ENCODE peak calls at places on chromosomes 13 and 19, in four cellular contexts. T, W, C and R are unnamed samples.
A peak's percentile ranks its signal among the peaks of the same experiment; 100 is the strongest.

GRCh38 chr13:111907341-111907880 is 159.5 kb upstream of the SOX1 start:
- DNase-seq in W (no peak), T (no peak), C (no peak), R (no peak)

GRCh38 chr13:51229141-51229540 is 6.9 kb downstream of the FAM124A start:
- DNase-seq in W (no peak), T (no peak), C (no peak), R (no peak)

GRCh38 chr13:59111711-59112110 is 1052.0 kb downstream of the DIAPH3 start:
- DNase-seq in C (no peak), T (peak; percentile 74), W (no peak), R (peak; percentile 82)

GRCh38 chr19:10230155-10230903 is 802 bp downstream of the S1PR2 start:
- DNase-seq in T (peak; percentile 64), C (no peak), W (no peak), R (peak; percentile 61)

GRCh38 chr13:103625194-103625593 is 559.0 kb upstream of the SLC10A2 start:
- DNase-seq in W (no peak), T (no peak), C (no peak), R (no peak)

GRCh38 chr13:99542788-99543406 is 41.6 kb downstream of the TM9SF2 start:
- DNase-seq in W (no peak), C (no peak), T (no peak), R (no peak)

GRCh38 chr13:113431171-113431570 is 22.1 kb downstream of the ADPRHL1 start:
- DNase-seq in T (no peak), C (no peak), W (no peak), R (no peak)

GRCh38 chr13:35690546-35690945 is 214.1 kb upstream of the MAB21L1 start:
- DNase-seq in T (peak; percentile 43), C (no peak), W (peak; percentile 78), R (peak; percentile 26)

GRCh38 chr13:26202365-26202972 is 19.6 kb downstream of the RNF6 start:
- DNase-seq in W (no peak), C (no peak), T (peak; percentile 71), R (peak; percentile 41)

GRCh38 chr19:15304140-15304705 is 28.1 kb downstream of the BRD4 start:
- DNase-seq in C (no peak), W (peak; percentile 48), T (peak; percentile 74), R (no peak)

GRCh38 chr13:100210966-100211710 is 122.2 kb downstream of the PCCA start:
- DNase-seq in T (peak; percentile 45), W (no peak), C (no peak), R (no peak)

GRCh38 chr19:11612816-11613511 is 15.7 kb downstream of the ZNF627 start:
- DNase-seq in W (no peak), T (no peak), C (no peak), R (no peak)

GRCh38 chr19:46409146-46409545 is 4.2 kb downstream of the CCDC8 start:
- DNase-seq in C (no peak), W (no peak), T (no peak), R (no peak)

GRCh38 chr19:2768365-2769132 is 14.5 kb downstream of the SGTA start:
- DNase-seq in T (no peak), W (peak; percentile 34), C (no peak), R (no peak)

GRCh38 chr13:20901668-20902437 is 693 bp downstream of the XPO4 start:
- DNase-seq in T (peak; percentile 7), C (no peak), W (peak; percentile 50), R (peak; percentile 26)

GRCh38 chr19:4521170-4521887 is 3.0 kb upstream of the PLIN4 start:
- DNase-seq in W (no peak), C (no peak), T (peak; percentile 22), R (no peak)

GRCh38 chr19:45079911-45080469 is 930 bp downstream of the GEMIN7 start:
- DNase-seq in C (no peak), W (no peak), T (no peak), R (no peak)

GRCh38 chr19:38538386-38538785 is 79.4 kb downstream of the MAP4K1 start:
- DNase-seq in T (peak; percentile 36), W (no peak), C (no peak), R (no peak)

GRCh38 chr13:18943273-18943672 is 238.4 kb downstream of the TUBA3C start:
- DNase-seq in W (no peak), T (no peak), C (no peak), R (no peak)

GRCh38 chr19:6739390-6739883 is at the start of gene TRIP10:
- DNase-seq in W (peak; percentile 78), T (peak; percentile 78), C (peak; percentile 50), R (peak; percentile 83)

DNA sequence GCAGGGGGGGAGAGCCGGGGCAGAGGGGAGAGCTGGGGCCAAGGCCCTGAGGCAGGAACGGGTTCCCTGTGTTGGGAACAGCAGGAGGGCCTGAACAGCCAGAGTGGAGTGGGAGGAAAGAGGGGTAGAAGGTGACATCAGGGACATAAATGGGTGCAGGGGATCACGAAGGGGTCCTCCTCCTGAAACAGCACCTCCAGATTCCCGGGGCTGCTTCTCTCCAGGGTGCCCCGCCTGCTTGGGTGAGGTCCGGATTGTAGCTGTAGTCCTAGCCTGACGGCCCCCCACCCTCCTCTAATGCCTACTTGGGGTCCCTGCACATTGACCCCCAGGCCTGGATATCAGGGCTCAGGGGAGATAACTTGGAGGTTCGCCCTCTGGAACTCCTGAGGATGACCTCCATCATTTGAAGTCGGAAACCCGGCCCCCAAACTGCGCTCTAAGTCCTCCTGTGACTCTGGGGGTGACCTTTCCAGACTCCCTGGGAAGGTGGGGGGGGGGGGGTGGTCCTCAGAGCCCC is 473 bp upstream of the SCN1B start:
- DNase-seq in T (no peak), W (no peak), C (no peak), R (no peak)
- H3K4me3 ChIP-seq in T (peak overlapping the region; percentile 48), W (no peak overlapping the region), C (peak overlapping the region; percentile 82), R (peak overlapping the region; percentile 43)

GRCh38 chr19:42942187-42942789 is 5.3 kb upstream of the PSG7 start:
- DNase-seq in T (peak; percentile 52), W (peak; percentile 48), C (no peak), R (peak; percentile 25)
- TF ChIP-seq CTCF in T (peak; percentile 73), W (peak; percentile 66), C (no peak), R (peak; percentile 63)

GRCh38 chr13:49532593-49532992 is 36.8 kb downstream of the PHF11 start:
- DNase-seq in W (no peak), T (no peak), C (no peak), R (no peak)
- H3K4me3 ChIP-seq in W (no peak overlapping the region), T (no peak overlapping the region), C (no peak overlapping the region), R (no peak overlapping the region)

DNA sequence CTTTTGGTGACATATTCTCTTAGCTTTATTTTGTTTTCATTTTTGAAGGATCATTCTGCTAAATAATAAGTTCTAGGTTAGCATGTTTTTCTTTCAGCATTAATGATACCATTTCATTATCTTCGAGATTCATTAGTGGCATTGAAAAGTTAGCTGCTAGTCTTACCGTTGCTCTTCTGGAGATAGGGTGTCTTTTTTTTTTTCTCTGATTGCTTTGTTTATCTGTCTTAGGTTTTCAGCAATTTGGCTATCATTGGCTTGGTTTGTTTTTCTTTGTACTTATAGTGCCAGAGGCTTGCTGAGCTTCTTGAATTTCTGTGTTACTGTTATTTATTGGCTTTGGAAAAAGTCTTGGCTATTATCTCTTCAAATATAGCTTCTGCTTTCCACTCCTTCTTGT is 102.6 kb upstream of the CSNK1A1L start:
- DNase-seq in W (no peak), C (no peak), T (no peak), R (no peak)
- TF ChIP-seq CTCF in W (no peak), C (no peak), T (no peak), R (no peak)

GRCh38 chr13:109154546-109154945 is 525.1 kb downstream of the MYO16 start:
- DNase-seq in W (peak; percentile 38), T (no peak), C (no peak), R (no peak)
- H3K4me3 ChIP-seq in W (no peak overlapping the region), T (no peak overlapping the region), C (no peak overlapping the region), R (no peak overlapping the region)

GRCh38 chr13:97334690-97335089 is 99.3 kb upstream of the RAP2A start:
- DNase-seq in C (no peak), T (no peak), W (no peak), R (no peak)

GRCh38 chr13:97335488-97336134 is 98.4 kb upstream of the RAP2A start:
- DNase-seq in T (peak; percentile 22), C (no peak), W (peak; percentile 40), R (peak; percentile 31)

GRCh38 chr13:97330448-97330847 is 103.5 kb upstream of the RAP2A start:
- DNase-seq in T (no peak), W (no peak), C (no peak), R (no peak)

GRCh38 chr13:97332725-97333124 is 101.2 kb upstream of the RAP2A start:
- DNase-seq in T (no peak), W (no peak), C (no peak), R (no peak)

DNA sequence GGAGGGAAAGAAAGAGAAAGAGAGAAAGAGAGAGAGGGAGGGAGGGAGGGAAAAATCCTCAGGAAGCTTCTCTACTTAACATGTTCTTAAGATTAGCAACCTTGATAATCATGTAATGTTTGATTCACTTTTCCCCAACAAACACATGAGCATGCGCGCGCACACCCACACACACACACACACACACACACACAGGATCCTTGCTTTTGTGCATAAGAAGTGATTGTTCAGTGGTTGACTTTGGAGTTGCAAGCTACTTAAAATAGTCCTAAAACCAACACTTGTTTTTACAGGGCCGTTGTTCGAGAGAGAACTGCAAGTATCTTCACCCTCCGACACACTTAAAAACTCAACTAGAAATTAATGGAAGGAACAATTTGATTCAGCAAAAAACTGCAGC is 100.0 kb upstream of the RAP2A start:
- DNase-seq in C (no peak), T (no peak), W (no peak), R (no peak)
- TF ChIP-seq CTCF in C (no peak), T (no peak), W (no peak), R (no peak)